ENCODE peak calls at places on chromosomes 7 and 10, in five cellular contexts. O is OCI-LY7, Q is left ventricle myocardium inferior, X is transverse colon, G is thyroid gland. Z is an unnamed sample. For H3K4me1, the result is how much of the 10 kb centered on the place peaks cover.

GRCh38 chr7:35370694-35371093 is 116.8 kb upstream of the TBX20 start:
- DNase-seq in O (no peak), Q (no peak), X (no peak), G (no peak), Z (no peak)

GRCh38 chr7:72435366-72435765 is 23.2 kb upstream of the CALN1 start:
- DNase-seq in O (no peak), Q (peak), X (no peak), G (no peak), Z (no peak)

GRCh38 chr7:17994079-17994478 is 33.6 kb downstream of the PRPS1L1 start:
- DNase-seq in O (no peak), Q (no peak), X (no peak), G (no peak), Z (no peak)

GRCh38 chr7:81175291-81175942 is 256.6 kb upstream of the SEMA3C start:
- DNase-seq in O (no peak), Q (no peak), X (no peak), G (no peak), Z (no peak)

GRCh38 chr10:122154733-122155366 is 116.2 kb upstream of the BTBD16 start:
- DNase-seq in O (no peak), Q (no peak), X (no peak), G (no peak), Z (no peak)

GRCh38 chr10:131706952-131707351 is 193.9 kb upstream of the PPP2R2D start:
- DNase-seq in O (no peak), Q (no peak), X (no peak), G (no peak), Z (no peak)

GRCh38 chr7:149130572-149131198 is 4.6 kb upstream of the ZNF425 start:
- DNase-seq in O (no peak), Q (no peak), X (no peak), G (no peak), Z (no peak)

GRCh38 chr7:55245271-55245723 is 119.8 kb upstream of the LANCL2 start:
- DNase-seq in O (no peak), Q (no peak), X (no peak), G (peak), Z (no peak)

GRCh38 chr7:141562543-141562942 is 11.3 kb downstream of the AGK start:
- DNase-seq in O (no peak), Q (peak), X (no peak), G (no peak), Z (no peak)

GRCh38 chr10:29804025-29804852 is 169.5 kb upstream of the SVIL start:
- DNase-seq in O (no peak), Q (no peak), X (peak), G (peak), Z (peak)

GRCh38 chr7:48269066-48269465 is 97.8 kb downstream of the ABCA13 start:
- DNase-seq in O (no peak), Q (no peak), X (no peak), G (no peak), Z (no peak)

GRCh38 chr7:75884401-75884800 is 5.6 kb downstream of the RHBDD2 start:
- DNase-seq in O (no peak), Q (no peak), X (peak), G (no peak), Z (no peak)

GRCh38 chr7:122803323-122803722 is 82.9 kb downstream of the CADPS2 start:
- DNase-seq in O (peak), Q (no peak), X (no peak), G (no peak), Z (no peak)

GRCh38 chr10:30034433-30035137 is 24.8 kb downstream of the JCAD start:
- DNase-seq in O (no peak), Q (no peak), X (no peak), G (no peak), Z (no peak)

GRCh38 chr7:153065021-153065420 is 305.5 kb downstream of the ACTR3B start:
- DNase-seq in O (no peak), Q (no peak), X (no peak), G (no peak), Z (no peak)

GRCh38 chr10:3476186-3476585 is 303.6 kb upstream of the PITRM1 start:
- DNase-seq in O (no peak), Q (no peak), X (no peak), G (peak), Z (no peak)

GRCh38 chr10:36534471-36535002 is 590.9 kb upstream of the ANKRD30A start:
- DNase-seq in O (peak), Q (no peak), X (no peak), G (no peak), Z (peak)

GRCh38 chr7:2520808-2521146 is 1.2 kb downstream of the LFNG start:
- DNase-seq in O (no peak), Q (no peak), X (peak), G (no peak), Z (no peak)

GRCh38 chr7:37656913-37657530 is 26.5 kb upstream of the GPR141 start:
- DNase-seq in O (no peak), Q (no peak), X (no peak), G (no peak), Z (no peak)

GRCh38 chr7:129779602-129780256 is 168.2 kb downstream of the NRF1 start:
- DNase-seq in O (peak), Q (no peak), X (peak), G (no peak), Z (no peak)

GRCh38 chr7:7220821-7221220 is 38.5 kb downstream of the C1GALT1 start:
- DNase-seq in O (no peak), Q (no peak), X (no peak), G (no peak), Z (no peak)

GRCh38 chr10:98534046-98534445 is 87.3 kb upstream of the HPS1 start:
- DNase-seq in O (no peak), Q (no peak), X (no peak), G (no peak), Z (no peak)

GRCh38 chr7:3200504-3200903 is 100.5 kb upstream of the SDK1 start:
- DNase-seq in O (peak), Q (no peak), X (peak), G (no peak), Z (peak)

GRCh38 chr7:132488634-132489302 is 87.5 kb downstream of the PLXNA4 start:
- DNase-seq in O (no peak), Q (no peak), X (no peak), G (no peak), Z (no peak)

GRCh38 chr7:100544949-100545635 is 6.1 kb downstream of the AGFG2 start:
- DNase-seq in O (no peak), Q (no peak), X (no peak), G (peak), Z (no peak)

GRCh38 chr7:100546868-100547800 is 8.1 kb downstream of the AGFG2 start:
- DNase-seq in O (no peak), Q (no peak), X (peak), G (peak), Z (no peak)

GRCh38 chr7:100545636-100546128 is 6.7 kb downstream of the AGFG2 start:
- DNase-seq in O (peak), Q (no peak), X (peak), G (peak), Z (peak)

GRCh38 chr7:100546129-100546867 is 7.3 kb downstream of the AGFG2 start:
- DNase-seq in O (no peak), Q (no peak), X (peak), G (no peak), Z (no peak)

DNA sequence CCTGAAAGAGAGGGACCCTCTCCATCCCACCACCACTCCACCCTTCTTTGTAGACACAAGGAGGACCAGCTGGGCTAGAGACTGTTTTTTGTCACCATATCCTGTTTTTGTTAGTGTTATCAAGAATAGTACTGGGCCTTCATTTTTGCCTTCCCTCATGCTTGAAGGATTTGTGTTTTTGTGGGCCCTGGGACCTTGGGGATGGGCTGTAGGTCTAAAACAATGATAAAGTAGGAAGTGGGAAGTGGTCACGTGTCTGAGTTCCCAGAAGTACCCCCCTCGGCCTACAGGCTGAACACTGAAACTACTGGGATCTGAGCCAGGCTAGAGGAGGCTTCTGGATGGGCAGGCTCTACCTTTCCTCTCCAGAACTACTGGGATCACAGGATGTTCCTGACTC is 8.9 kb downstream of the AGFG2 start:
- DNase-seq in O (peak), Q (no peak), X (no peak), G (peak), Z (no peak)
- H3K4me1 ChIP-seq in O (half or more), Q (half or more), X (half or more), G (half or more), Z (under half)

DNA sequence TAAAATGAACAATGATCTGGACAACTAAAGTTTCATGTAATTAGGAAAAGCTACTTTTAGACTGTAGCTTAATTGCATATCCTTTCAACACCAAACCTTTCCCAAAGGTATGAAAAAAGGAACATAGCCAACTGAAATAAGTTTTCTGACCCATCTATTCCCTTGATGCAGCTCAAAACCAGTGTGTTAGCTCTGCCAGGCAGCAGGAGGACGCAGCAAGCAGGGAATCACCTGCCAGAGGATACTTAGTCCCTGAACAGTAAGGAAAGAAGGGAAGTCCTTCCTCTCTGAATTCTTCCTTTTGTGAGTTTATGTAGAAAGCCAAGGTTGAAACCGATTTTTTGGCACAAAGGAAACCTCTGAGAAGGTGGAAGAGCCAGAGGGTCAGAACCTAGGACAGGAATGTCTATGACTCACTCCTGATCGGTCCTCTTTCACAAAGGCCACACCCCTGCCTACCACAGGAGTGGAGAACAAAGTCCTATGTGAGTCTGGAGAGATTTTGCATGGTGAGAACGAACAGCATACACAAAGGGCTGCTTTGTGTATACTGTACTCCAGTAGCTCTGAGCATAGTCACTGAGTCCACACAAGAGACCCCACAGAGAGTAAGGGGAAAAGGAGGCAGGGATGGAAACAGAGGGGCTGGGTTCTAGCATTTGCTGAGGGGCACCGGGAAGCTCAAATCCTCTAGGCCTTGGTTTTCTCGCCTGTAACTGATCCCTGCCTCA is 68.8 kb upstream of the GSDME start:
- DNase-seq in O (no peak), Q (no peak), X (peak), G (peak), Z (peak)
- H3K27ac ChIP-seq in O (no peak), Q (peak), X (peak), G (peak), Z (peak)

GRCh38 chr10:68253356-68253755 is 21.4 kb upstream of the ATOH7 start:
- DNase-seq in O (no peak), Q (no peak), X (no peak), G (no peak), Z (no peak)

GRCh38 chr10:68247931-68248330 is 16.0 kb upstream of the ATOH7 start:
- DNase-seq in O (no peak), Q (no peak), X (no peak), G (no peak), Z (no peak)

GRCh38 chr10:68251625-68252275 is 19.8 kb upstream of the ATOH7 start:
- DNase-seq in O (no peak), Q (no peak), X (no peak), G (no peak), Z (no peak)

GRCh38 chr10:68251146-68251545 is 19.2 kb upstream of the ATOH7 start:
- DNase-seq in O (no peak), Q (no peak), X (no peak), G (no peak), Z (no peak)

DNA sequence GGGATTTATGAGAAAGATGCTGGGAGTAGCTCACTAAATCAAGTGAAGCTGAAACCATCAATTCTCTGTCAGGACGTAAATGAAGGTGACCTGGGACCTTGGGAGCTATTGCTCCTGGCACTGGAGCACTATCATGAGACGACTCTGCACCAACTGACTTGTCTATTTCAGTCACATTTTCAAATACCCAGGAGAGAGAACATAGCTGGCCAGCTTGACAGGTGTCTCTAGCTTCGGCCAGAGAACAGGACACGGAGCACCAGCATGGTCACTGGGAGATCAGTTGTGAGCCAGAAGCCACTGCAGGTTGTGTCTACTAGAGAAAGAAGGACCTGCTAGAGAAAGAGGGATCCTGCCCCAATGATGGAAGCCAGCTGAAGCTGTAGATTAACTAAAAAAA is 17.4 kb upstream of the ATOH7 start:
- DNase-seq in O (no peak), Q (no peak), X (no peak), G (no peak), Z (no peak)
- H3K4me1 ChIP-seq in O (under half), Q (under half), X (under half), G (under half), Z (under half)

GRCh38 chr7:157279679-157279972 is 57.2 kb upstream of the DNAJB6 start:
- DNase-seq in O (no peak), Q (no peak), X (no peak), G (no peak), Z (no peak)
- H3K27ac ChIP-seq in O (no peak), Q (peak), X (peak), G (no peak), Z (peak)

GRCh38 chr10:124063736-124064135 is 29.7 kb downstream of the CHST15 start:
- DNase-seq in O (peak), Q (no peak), X (peak), G (no peak), Z (no peak)
- H3K4me1 ChIP-seq in O (half or more), Q (under half), X (half or more), G (half or more), Z (under half)

DNA sequence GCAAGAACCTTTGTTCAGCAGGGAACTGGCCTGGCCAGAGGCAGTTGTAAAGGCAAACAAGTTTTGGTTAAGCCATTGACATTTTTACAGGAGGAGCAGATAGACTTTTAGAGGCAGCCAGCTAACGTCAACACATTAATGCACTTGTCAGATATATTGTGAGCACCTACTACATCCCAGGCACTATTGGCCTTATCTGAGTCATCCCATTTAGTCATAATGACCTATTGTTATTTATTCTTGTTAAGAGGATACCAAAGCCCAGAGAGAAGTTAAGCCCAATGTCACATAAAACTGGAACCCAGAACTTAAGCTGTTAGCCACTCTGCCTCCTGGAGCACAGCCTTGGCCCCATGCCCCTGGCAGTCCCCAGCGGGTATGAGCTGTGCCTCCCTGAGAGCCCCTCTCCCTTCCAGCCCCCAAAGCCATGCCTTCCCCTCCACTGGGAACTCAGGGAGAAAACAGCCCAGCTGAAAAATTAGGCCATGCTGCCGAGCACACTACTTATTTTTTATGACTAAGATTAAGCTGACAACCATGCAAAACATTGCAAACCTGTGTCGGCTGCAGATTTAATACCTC is 32.7 kb upstream of the TRIM8 start:
- DNase-seq in O (no peak), Q (no peak), X (no peak), G (no peak), Z (peak)
- H3K27ac ChIP-seq in O (no peak), Q (peak), X (peak), G (no peak), Z (peak)

GRCh38 chr7:101884671-101885596 is 67.5 kb downstream of the CUX1 start:
- DNase-seq in O (peak), Q (no peak), X (no peak), G (no peak), Z (no peak)
- H3K4me1 ChIP-seq in O (half or more), Q (half or more), X (half or more), G (half or more), Z (under half)

GRCh38 chr10:47166405-47166777 is 133.6 kb upstream of the GDF10 start:
- DNase-seq in O (no peak), Q (no peak), X (no peak), G (peak), Z (no peak)

GRCh38 chr10:47164126-47164799 is 135.7 kb upstream of the GDF10 start:
- DNase-seq in O (no peak), Q (no peak), X (no peak), G (no peak), Z (no peak)

GRCh38 chr10:47164800-47165128 is 135.2 kb upstream of the GDF10 start:
- DNase-seq in O (no peak), Q (no peak), X (no peak), G (no peak), Z (no peak)

GRCh38 chr10:47165168-47165710 is 134.8 kb upstream of the GDF10 start:
- DNase-seq in O (no peak), Q (no peak), X (no peak), G (peak), Z (no peak)

DNA sequence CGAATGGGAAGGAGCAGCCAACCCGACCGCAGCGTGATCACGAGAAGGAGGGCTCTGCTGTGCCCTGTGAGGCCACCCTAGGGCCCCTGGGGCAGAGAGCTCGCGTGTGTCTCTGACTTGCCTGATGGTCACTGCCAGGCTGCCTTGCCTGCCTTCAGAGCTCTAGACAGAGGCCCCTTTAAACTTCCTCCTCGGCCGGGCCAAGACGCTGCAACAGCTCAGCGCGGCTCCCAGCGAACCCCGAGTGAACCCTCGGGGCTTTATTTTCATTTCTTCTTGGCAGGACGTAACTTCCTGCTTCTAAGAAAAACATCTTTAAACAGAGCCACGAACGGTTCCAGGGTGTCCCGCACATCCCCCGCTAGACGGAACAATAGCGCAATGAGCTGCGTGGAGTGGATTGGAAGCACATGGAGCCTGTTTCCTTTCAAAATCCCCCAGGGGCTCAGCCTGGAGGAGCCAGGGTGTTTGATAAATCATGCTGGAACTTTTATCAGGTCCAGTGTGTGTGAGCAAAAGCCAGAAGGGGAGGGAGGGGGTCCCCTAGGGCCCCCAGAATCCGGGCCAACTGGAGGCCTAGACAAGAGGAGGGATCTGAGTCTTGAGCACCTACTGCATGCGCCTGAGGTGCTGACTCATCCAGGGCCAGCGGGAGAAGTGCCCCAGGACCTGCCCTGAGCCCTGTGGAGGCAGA is 134.1 kb upstream of the GDF10 start:
- DNase-seq in O (no peak), Q (peak), X (peak), G (peak), Z (no peak)
- H3K27ac ChIP-seq in O (no peak), Q (peak), X (peak), G (peak), Z (no peak)

GRCh38 chr7:99123571-99124033 is 20.3 kb downstream of the SMURF1 start:
- DNase-seq in O (no peak), Q (no peak), X (no peak), G (no peak), Z (no peak)

GRCh38 chr7:99125505-99125865 is 18.4 kb downstream of the SMURF1 start:
- DNase-seq in O (no peak), Q (no peak), X (no peak), G (no peak), Z (no peak)

GRCh38 chr7:99122762-99123161 is 21.1 kb downstream of the SMURF1 start:
- DNase-seq in O (no peak), Q (no peak), X (no peak), G (no peak), Z (no peak)

GRCh38 chr7:99124636-99125504 is 19.0 kb downstream of the SMURF1 start:
- DNase-seq in O (no peak), Q (no peak), X (no peak), G (no peak), Z (no peak)

DNA sequence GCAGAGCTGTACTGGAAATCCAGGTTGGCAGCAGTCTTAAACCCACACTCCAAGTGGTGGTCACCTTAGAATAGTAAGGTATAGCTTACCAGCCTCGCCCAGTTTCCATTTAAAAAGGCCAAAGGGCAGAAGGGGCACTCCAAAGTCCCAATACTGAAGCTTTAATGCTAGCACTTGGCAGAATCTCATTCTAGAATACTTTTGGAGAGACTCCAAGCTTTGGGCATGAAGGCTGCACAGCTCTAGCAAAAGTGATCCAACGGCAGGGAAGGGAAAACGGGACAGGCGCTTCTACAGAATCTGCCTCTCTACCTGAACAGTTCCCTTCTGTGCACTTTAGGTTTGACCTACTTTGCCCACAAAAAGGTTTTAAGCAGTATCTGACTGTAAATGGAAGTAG is 19.7 kb downstream of the SMURF1 start:
- DNase-seq in O (no peak), Q (no peak), X (no peak), G (no peak), Z (no peak)
- H3K4me1 ChIP-seq in O (under half), Q (half or more), X (half or more), G (under half), Z (under half)